ENCODE peak calls at places on chromosomes 3 and 15, in five cellular contexts. R is NCI-H1092, Y is NCI-H226, S is GM13976, X is body of pancreas. I is an unnamed sample.

GRCh38 chr3:177057768-177058167 is 139.5 kb downstream of the TBL1XR1 start:
- DNase-seq in Y (no peak), S (peak; percentile 49), X (no peak), R (no peak), I (peak; percentile 60)

GRCh38 chr15:67195305-67195704 is 59.2 kb downstream of the AAGAB start:
- DNase-seq in X (no peak), Y (no peak), R (no peak), S (no peak), I (no peak)

GRCh38 chr3:38468811-38469210 is 15.1 kb downstream of the ACVR2B start:
- DNase-seq in Y (no peak), S (no peak), R (no peak), X (peak; percentile 67), I (no peak)

GRCh38 chr15:91413142-91413541 is 313.1 kb downstream of the SV2B start:
- DNase-seq in R (no peak), Y (no peak), S (no peak), X (no peak), I (no peak)

GRCh38 chr3:73143821-73144237 is 82.4 kb downstream of the EBLN2 start:
- DNase-seq in Y (no peak), S (no peak), R (no peak), X (no peak), I (no peak)

GRCh38 chr3:64900916-64901903 is 213.4 kb upstream of the ADAMTS9 start:
- DNase-seq in X (no peak), S (no peak), Y (no peak), R (no peak), I (no peak)

GRCh38 chr15:92770641-92771040 is 115.1 kb upstream of the FAM174B start:
- DNase-seq in X (no peak), Y (no peak), S (no peak), R (no peak), I (no peak)

GRCh38 chr3:40290396-40290795 is 19.1 kb upstream of the EIF1B start:
- DNase-seq in S (no peak), R (no peak), X (no peak), Y (no peak), I (no peak)

GRCh38 chr3:146156801-146157310 is 4.1 kb downstream of the PLOD2 start:
- DNase-seq in R (no peak), Y (no peak), X (peak; percentile 32), S (no peak), I (no peak)

GRCh38 chr15:69760263-69760855 is 307.7 kb downstream of the RPLP1 start:
- DNase-seq in R (no peak), X (no peak), S (no peak), Y (peak; percentile 61), I (no peak)

GRCh38 chr15:90181781-90182180 is 19.3 kb upstream of the SEMA4B start:
- DNase-seq in X (no peak), R (no peak), Y (no peak), S (no peak), I (no peak)

GRCh38 chr3:12198301-12198700 is 39.6 kb upstream of the TIMP4 start:
- DNase-seq in X (no peak), Y (peak; percentile 35), S (no peak), R (no peak), I (no peak)

GRCh38 chr3:50671331-50671730 is 3.4 kb upstream of the DOCK3 start:
- DNase-seq in R (peak; percentile 66), S (no peak), X (no peak), Y (peak; percentile 43), I (no peak)

GRCh38 chr15:92882697-92883642 is 17.2 kb upstream of the CHD2 start:
- DNase-seq in X (peak; percentile 52), S (peak; percentile 40), R (no peak), Y (no peak), I (no peak)

GRCh38 chr15:36126194-36126593 is 453.2 kb upstream of the CDIN1 start:
- DNase-seq in R (no peak), S (no peak), Y (no peak), X (no peak), I (no peak)

GRCh38 chr3:150278843-150279341 is 129.2 kb upstream of the TSC22D2 start:
- DNase-seq in X (no peak), Y (peak; percentile 56), S (no peak), R (no peak), I (no peak)

GRCh38 chr3:195543642-195544536 is 764 bp upstream of the PPP1R2 start:
- DNase-seq in X (no peak), S (no peak), R (peak; percentile 60), Y (no peak), I (no peak)

GRCh38 chr3:196268270-196269163 is 19.0 kb downstream of the PCYT1A start:
- DNase-seq in X (no peak), Y (no peak), S (no peak), R (no peak), I (no peak)

GRCh38 chr15:77021803-77022381 is 27.0 kb downstream of the PSTPIP1 start:
- DNase-seq in X (no peak), Y (peak; percentile 66), R (no peak), S (no peak), I (no peak)

GRCh38 chr3:47503033-47503432 is 10.5 kb downstream of the ELP6 start:
- DNase-seq in Y (no peak), X (no peak), S (no peak), R (no peak), I (no peak)

GRCh38 chr3:31544634-31545033 is 11.9 kb downstream of the STT3B start:
- DNase-seq in X (no peak), R (no peak), Y (no peak), S (no peak), I (no peak)

GRCh38 chr15:64014995-64015394 is 31.3 kb downstream of the DAPK2 start:
- DNase-seq in R (no peak), Y (no peak), X (peak; percentile 81), S (no peak), I (no peak)

GRCh38 chr3:7739754-7740153 is 761.9 kb upstream of the LMCD1 start:
- DNase-seq in R (no peak), Y (no peak), X (no peak), S (no peak), I (no peak)

GRCh38 chr3:47362704-47363103 is 18.1 kb upstream of the PTPN23 start:
- DNase-seq in S (no peak), R (no peak), Y (no peak), X (no peak), I (no peak)

GRCh38 chr3:164267031-164267430 is 811.3 kb downstream of the SI start:
- DNase-seq in X (no peak), R (no peak), Y (no peak), S (no peak), I (no peak)

GRCh38 chr15:77409259-77410156 is 10.4 kb downstream of the PEAK1 start:
- DNase-seq in X (no peak), R (no peak), Y (no peak), S (no peak), I (peak; percentile 51)

GRCh38 chr15:90268415-90268814 is 2.9 kb downstream of the NGRN start:
- DNase-seq in X (no peak), Y (no peak), S (no peak), R (no peak), I (no peak)

GRCh38 chr3:186097663-186098451 is 11.0 kb downstream of the ETV5 start:
- DNase-seq in Y (no peak), X (peak; percentile 86), R (peak; percentile 72), S (no peak), I (no peak)

GRCh38 chr3:95905182-95905581 is 909.2 kb upstream of the EPHA6 start:
- DNase-seq in X (no peak), Y (no peak), S (no peak), R (no peak), I (no peak)

GRCh38 chr15:40340740-40341400 is at the start of gene CCDC9B:
- DNase-seq in Y (peak; percentile 69), R (peak; percentile 68), X (peak; percentile 80), S (no peak), I (no peak)

GRCh38 chr3:81005992-81006391 is 755.5 kb downstream of the GBE1 start:
- DNase-seq in X (no peak), Y (no peak), R (no peak), S (no peak), I (no peak)

GRCh38 chr3:146783446-146783845 is 178.3 kb upstream of the PLSCR5 start:
- DNase-seq in S (no peak), Y (no peak), X (no peak), R (no peak), I (no peak)

GRCh38 chr3:132486086-132486485 is 68.8 kb downstream of the DNAJC13 start:
- DNase-seq in Y (no peak), R (no peak), S (no peak), X (no peak), I (no peak)

I was measured in GM12878.